ENCODE peak calls at places on chromosomes 6 and 20, in seven cellular contexts. P is IMR-90, Z is ovary, R is heart left ventricle, J is testis, L is tibial nerve, I is A549. B is an unnamed sample.

GRCh38 chr6:15810618-15811017 is 147.8 kb upstream of the DTNBP1 start:
- DNase-seq in P (no peak), Z (no peak), R (no peak), J (no peak), L (no peak), I (no peak), B (no peak)

GRCh38 chr6:4687989-4688947 is 87.9 kb upstream of the CDYL start:
- DNase-seq in P (peak), Z (no peak), R (no peak), J (no peak), L (peak), I (peak), B (no peak)

GRCh38 chr6:158131926-158132325 is 36.1 kb downstream of the SERAC1 start:
- DNase-seq in P (peak), Z (no peak), R (no peak), J (no peak), L (no peak), I (peak), B (no peak)

GRCh38 chr6:145882121-145882531 is 67.5 kb upstream of the FBXO30 start:
- DNase-seq in P (peak), Z (no peak), R (no peak), J (no peak), L (no peak), I (no peak), B (no peak)

GRCh38 chr6:33343953-33344611 is 26.5 kb upstream of the ZBTB22 start:
- DNase-seq in P (no peak), Z (no peak), R (no peak), J (no peak), L (no peak), I (no peak), B (no peak)

GRCh38 chr6:131995924-131996323 is 44.8 kb upstream of the CCN2 start:
- DNase-seq in P (peak), Z (no peak), R (no peak), J (no peak), L (no peak), I (peak), B (no peak)

GRCh38 chr6:30768634-30769087 is 24.3 kb upstream of the IER3 start:
- DNase-seq in P (no peak), Z (no peak), R (no peak), J (no peak), L (no peak), I (no peak), B (no peak)

GRCh38 chr20:57977141-57977540 is 251.3 kb downstream of the ANKRD60 start:
- DNase-seq in P (no peak), Z (no peak), R (peak), J (no peak), L (no peak), I (no peak), B (no peak)

GRCh38 chr6:152093711-152094110 is 286.2 kb downstream of the ESR1 start:
- DNase-seq in P (no peak), Z (no peak), R (no peak), J (no peak), L (no peak), I (no peak), B (no peak)

GRCh38 chr6:14354919-14355572 is 237.5 kb downstream of the CD83 start:
- DNase-seq in P (peak), Z (peak), R (peak), J (no peak), L (peak), I (peak), B (no peak)

GRCh38 chr6:24330137-24330732 is 27.6 kb downstream of the DCDC2 start:
- DNase-seq in P (no peak), Z (no peak), R (no peak), J (no peak), L (no peak), I (peak), B (no peak)

GRCh38 chr6:82614518-82614917 is 250.9 kb downstream of the TPBG start:
- DNase-seq in P (no peak), Z (no peak), R (no peak), J (no peak), L (no peak), I (no peak), B (no peak)

GRCh38 chr6:8739454-8739853 is 304.1 kb upstream of the SLC35B3 start:
- DNase-seq in P (no peak), Z (no peak), R (no peak), J (no peak), L (no peak), I (no peak), B (no peak)

GRCh38 chr6:8738951-8739350 is 303.6 kb upstream of the SLC35B3 start:
- DNase-seq in P (no peak), Z (no peak), R (no peak), J (no peak), L (no peak), I (no peak), B (no peak)

GRCh38 chr6:8743146-8743745 is 307.9 kb upstream of the SLC35B3 start:
- DNase-seq in P (no peak), Z (no peak), R (no peak), J (no peak), L (no peak), I (peak), B (no peak)
- TF ChIP-seq CTCF in P (no peak), Z (no peak), R (no peak), J (no peak), L (no peak), I (no peak), B (no peak)

GRCh38 chr20:4950841-4951240 is 50.5 kb downstream of the SLC23A2 start:
- DNase-seq in P (no peak), Z (no peak), R (no peak), J (no peak), L (no peak), I (no peak), B (no peak)

GRCh38 chr20:4949833-4950178 is 51.5 kb downstream of the SLC23A2 start:
- DNase-seq in P (peak), Z (no peak), R (no peak), J (peak), L (peak), I (peak), B (no peak)

GRCh38 chr20:4952229-4952628 is 49.1 kb downstream of the SLC23A2 start:
- DNase-seq in P (no peak), Z (no peak), R (no peak), J (no peak), L (no peak), I (no peak), B (no peak)

GRCh38 chr20:4950437-4950836 is 50.9 kb downstream of the SLC23A2 start:
- DNase-seq in P (no peak), Z (no peak), R (no peak), J (no peak), L (no peak), I (no peak), B (no peak)

GRCh38 chr20:4951299-4951698 is 50.0 kb downstream of the SLC23A2 start:
- DNase-seq in P (peak), Z (no peak), R (peak), J (peak), L (peak), I (peak), B (no peak)
- H3K27ac ChIP-seq in P (peak), Z (peak), R (peak), J (peak), L (peak), I (peak), B (peak)

DNA sequence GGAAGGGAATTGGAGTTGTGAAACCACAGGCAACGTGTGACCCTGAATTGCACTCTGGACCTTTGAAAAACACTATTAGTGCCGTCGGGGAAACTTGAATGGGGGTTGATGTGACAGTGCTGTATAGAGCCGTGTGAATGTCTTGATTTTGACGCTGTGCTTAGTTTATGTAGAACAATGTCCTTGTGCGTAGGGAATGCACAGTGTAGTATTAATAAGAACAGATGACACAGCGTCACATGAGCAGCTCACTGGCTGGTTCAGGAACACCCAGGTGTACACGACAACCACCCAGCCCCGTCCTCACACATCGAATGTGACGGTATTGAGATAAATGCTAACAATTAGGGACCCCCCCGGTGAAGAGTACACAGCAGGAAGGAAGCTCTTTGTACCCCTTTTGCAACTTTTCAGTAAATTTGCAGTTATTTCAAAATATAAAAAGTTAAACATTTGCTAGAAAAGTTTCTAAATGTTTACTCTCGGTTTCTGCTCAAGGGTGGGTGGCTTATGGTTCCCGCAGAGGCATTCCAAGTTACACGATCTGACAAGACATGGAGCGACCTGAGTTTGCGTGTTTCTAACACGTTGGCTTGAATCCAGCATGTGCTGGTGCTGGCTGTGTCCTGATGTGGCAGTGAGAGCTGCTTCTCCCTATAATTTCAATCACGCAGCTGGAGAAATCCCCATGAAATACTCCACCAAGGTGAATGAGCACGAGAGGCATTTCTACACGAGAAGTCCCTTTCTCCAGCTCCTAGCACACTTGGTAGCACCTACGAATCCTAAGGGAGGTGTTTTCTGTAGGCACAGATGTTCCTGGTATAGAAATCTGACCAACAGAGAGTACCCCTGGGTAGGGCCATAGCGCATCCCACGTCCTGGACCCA is 208.0 kb upstream of the EXOC2 start:
- DNase-seq in P (no peak), Z (no peak), R (no peak), J (no peak), L (no peak), I (peak), B (no peak)
- TF ChIP-seq POLR2A in P (no peak), Z (no peak), R (no peak), J (no peak), L (no peak), I (no peak), B (no peak)

GRCh38 chr6:99613398-99613704 is 6.7 kb downstream of the PRDM13 start:
- DNase-seq in P (peak), Z (peak), R (peak), J (peak), L (no peak), I (peak), B (peak)
- TF ChIP-seq CTCF in P (peak), Z (no peak), R (peak), J (no peak), L (no peak), I (peak), B (peak)

B was measured in spleen.